ENCODE peak calls at places on chromosomes 2 and 18, in ten cellular contexts. A is upper lobe of right lung, U is uterus, I is GM20000, B is foreskin fibroblast, Q is HFFc6, N is kidney, D is MCF 10A, H is HCT116, L is neural crest cell. Y is an unnamed sample.

GRCh38 chr2:62029910-62030309 is 124.4 kb downstream of the COMMD1 start:
- DNase-seq in A (no peak), U (no peak), I (no peak), B (no peak), Q (no peak), N (no peak), D (no peak), H (no peak), L (no peak), Y (no peak)

GRCh38 chr2:96691022-96691612 is 48.6 kb downstream of the FER1L5 start:
- DNase-seq in A (no peak), U (no peak), I (no peak), B (no peak), Q (no peak), N (no peak), D (no peak), H (no peak), L (no peak), Y (no peak)

GRCh38 chr18:72868666-72869661 is 1.2 kb upstream of the NETO1 start:
- DNase-seq in A (no peak), U (no peak), I (peak; percentile 34), B (peak; percentile 42), Q (no peak), N (no peak), D (no peak), H (no peak), L (peak; percentile 14), Y (no peak)

GRCh38 chr2:143808166-143808565 is 678.9 kb downstream of the ARHGAP15 start:
- DNase-seq in A (no peak), U (no peak), I (no peak), B (peak; percentile 64), Q (no peak), N (no peak), D (peak; percentile 39), H (no peak), L (no peak), Y (no peak)

GRCh38 chr18:50805732-50806131 is 14.1 kb downstream of the MRO start:
- DNase-seq in A (no peak), U (no peak), I (no peak), B (peak; percentile 10), Q (no peak), N (no peak), D (peak; percentile 16), H (no peak), L (no peak), Y (no peak)

GRCh38 chr18:64519191-64519590 is 370.3 kb upstream of the LINC00305 start:
- DNase-seq in A (no peak), U (no peak), I (no peak), B (no peak), Q (no peak), N (no peak), D (no peak), H (no peak), L (no peak), Y (no peak)

GRCh38 chr18:12307871-12308385 is at the start of gene TUBB6:
- DNase-seq in A (peak; percentile 88), U (peak; percentile 78), I (peak; percentile 97), B (peak; percentile 95), Q (peak; percentile 81), N (peak; percentile 94), D (peak; percentile 68), H (no peak), L (peak; percentile 54), Y (peak; percentile 54)

GRCh38 chr2:36965751-36966369 is 476 bp downstream of the STRN start:
- DNase-seq in A (peak; percentile 64), U (no peak), I (peak; percentile 51), B (peak; percentile 44), Q (no peak), N (peak; percentile 92), D (peak; percentile 31), H (no peak), L (peak; percentile 58), Y (no peak)

GRCh38 chr18:49972535-49972934 is 159.2 kb upstream of the ACAA2 start:
- DNase-seq in A (no peak), U (no peak), I (no peak), B (no peak), Q (no peak), N (no peak), D (no peak), H (no peak), L (no peak), Y (no peak)

GRCh38 chr2:172698041-172698863 is 37.4 kb upstream of the RAPGEF4 start:
- DNase-seq in A (no peak), U (no peak), I (peak; percentile 69), B (peak; percentile 94), Q (peak; percentile 92), N (no peak), D (peak; percentile 85), H (peak; percentile 67), L (no peak), Y (no peak)

GRCh38 chr2:19059076-19059475 is 299.3 kb downstream of the OSR1 start:
- DNase-seq in A (no peak), U (no peak), I (no peak), B (no peak), Q (no peak), N (no peak), D (peak; percentile 75), H (no peak), L (no peak), Y (no peak)

GRCh38 chr2:2172516-2172915 is 158.6 kb downstream of the MYT1L start:
- DNase-seq in A (no peak), U (no peak), I (no peak), B (no peak), Q (no peak), N (no peak), D (no peak), H (no peak), L (no peak), Y (no peak)

GRCh38 chr2:107595749-107596148 is 230.9 kb upstream of the RGPD4 start:
- DNase-seq in A (no peak), U (no peak), I (no peak), B (peak; percentile 56), Q (peak; percentile 73), N (no peak), D (no peak), H (no peak), L (no peak), Y (no peak)

GRCh38 chr18:23134780-23135678 is at the start of gene CABLES1:
- DNase-seq in A (peak; percentile 89), U (peak; percentile 68), I (peak; percentile 74), B (peak; percentile 65), Q (peak; percentile 37), N (peak; percentile 90), D (peak; percentile 42), H (no peak), L (peak; percentile 43), Y (no peak)

GRCh38 chr2:178776725-178777124 is 30.5 kb downstream of the TTN start:
- DNase-seq in A (no peak), U (no peak), I (no peak), B (no peak), Q (no peak), N (no peak), D (no peak), H (no peak), L (no peak), Y (no peak)

GRCh38 chr2:178787155-178787554 is 20.1 kb downstream of the TTN start:
- DNase-seq in A (no peak), U (no peak), I (no peak), B (no peak), Q (no peak), N (no peak), D (no peak), H (no peak), L (no peak), Y (no peak)

GRCh38 chr2:178777577-178777976 is 29.6 kb downstream of the TTN start:
- DNase-seq in A (no peak), U (no peak), I (no peak), B (no peak), Q (no peak), N (no peak), D (no peak), H (no peak), L (no peak), Y (no peak)

GRCh38 chr2:178783889-178784288 is 23.3 kb downstream of the TTN start:
- DNase-seq in A (no peak), U (no peak), I (no peak), B (no peak), Q (no peak), N (no peak), D (no peak), H (no peak), L (no peak), Y (no peak)

GRCh38 chr2:178782236-178782635 is 25.0 kb downstream of the TTN start:
- DNase-seq in A (no peak), U (no peak), I (no peak), B (no peak), Q (no peak), N (no peak), D (no peak), H (no peak), L (no peak), Y (no peak)
- TF ChIP-seq CTCF in A (no peak), U (no peak), I (no peak), B (no peak), Q (no peak), N (no peak), D (no peak), H (no peak), L (no peak), Y (no peak)

DNA sequence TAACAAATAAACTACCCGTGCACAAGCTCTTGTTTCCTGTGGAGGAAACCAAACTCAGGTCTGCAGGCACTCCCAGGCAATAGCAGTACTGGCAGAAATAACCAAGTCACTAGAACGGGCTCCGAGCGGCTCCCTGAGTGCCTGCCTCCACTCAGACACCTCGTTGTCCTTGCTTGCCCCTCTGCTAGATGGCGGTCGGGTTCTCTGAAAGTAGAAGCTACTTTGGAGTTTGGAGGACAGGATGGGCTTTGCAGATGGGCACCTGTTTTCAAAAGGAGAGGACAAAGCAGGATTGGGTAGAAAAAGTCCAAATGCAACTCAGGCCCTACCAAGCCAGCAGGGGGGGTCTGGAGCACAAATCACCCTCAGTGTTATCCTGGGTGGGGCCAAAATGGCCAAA is 136.4 kb downstream of the LRRC30 start:
- DNase-seq in A (no peak), U (no peak), I (no peak), B (no peak), Q (no peak), N (no peak), D (peak; percentile 17), H (no peak), L (no peak), Y (no peak)
- TF ChIP-seq CTCF in A (no peak), U (no peak), I (no peak), B (no peak), Q (no peak), N (no peak), D (no peak), H (no peak), L (no peak), Y (no peak)

GRCh38 chr2:54755641-54756326 is 32.3 kb downstream of the EML6 start:
- DNase-seq in A (no peak), U (no peak), I (peak; percentile 8), B (no peak), Q (no peak), N (no peak), D (peak; percentile 47), H (no peak), L (no peak), Y (no peak)
- TF ChIP-seq CTCF in A (no peak), U (no peak), I (no peak), B (no peak), Q (no peak), N (no peak), D (peak; percentile 29), H (no peak), L (no peak), Y (no peak)

DNA sequence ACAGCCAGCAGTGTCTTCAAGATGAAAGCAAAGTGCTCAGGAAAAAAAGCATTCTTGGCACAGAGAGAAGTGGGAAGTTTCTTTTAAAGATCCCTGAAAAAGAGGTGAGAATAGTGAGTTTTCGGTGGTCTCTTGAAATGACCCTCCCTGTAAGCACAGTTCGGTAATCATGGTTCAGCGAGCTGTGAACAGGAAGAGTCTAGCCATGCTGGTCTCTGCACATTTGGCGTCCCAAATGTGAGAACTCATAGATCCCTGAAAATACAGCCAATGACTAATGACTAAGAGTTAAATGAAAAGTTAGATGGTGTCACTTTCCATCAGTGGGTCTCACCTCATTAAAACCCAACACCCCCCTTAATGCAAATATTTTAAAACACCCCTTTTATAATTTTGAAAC is 3.4 kb downstream of the IL1R1 start:
- DNase-seq in A (no peak), U (no peak), I (no peak), B (no peak), Q (no peak), N (no peak), D (no peak), H (no peak), L (no peak), Y (no peak)
- TF ChIP-seq CTCF in A (no peak), U (no peak), I (no peak), B (no peak), Q (no peak), N (no peak), D (no peak), H (no peak), L (no peak), Y (no peak)

Y was measured in AG09319.